ENCODE peak calls at places on chromosome 21, in six cellular contexts. One of them, this sample, is unnamed.

GRCh38 chr21:15293251-15293650 is 228.5 kb upstream of the NRIP1 start:
- DNase-seq in HCT116: peak
- DNase-seq in pons: no peak
- DNase-seq in A549: peak
- DNase-seq in cardiac septum: no peak
- DNase-seq in KG1: no peak
- DNase-seq in this sample: no peak

GRCh38 chr21:29991624-29992023 is 51.8 kb upstream of the GRIK1 start:
- DNase-seq in HCT116: no peak
- DNase-seq in pons: no peak
- DNase-seq in A549: no peak
- DNase-seq in cardiac septum: no peak
- DNase-seq in KG1: no peak
- DNase-seq in this sample: no peak

GRCh38 chr21:46459356-46460112 is 843 bp downstream of the DIP2A start:
- DNase-seq in HCT116: no peak
- DNase-seq in pons: no peak
- DNase-seq in A549: no peak
- DNase-seq in cardiac septum: no peak
- DNase-seq in KG1: no peak
- DNase-seq in this sample: peak

GRCh38 chr21:44368711-44369446 is 15.5 kb downstream of the TRPM2 start:
- DNase-seq in HCT116: no peak
- DNase-seq in pons: no peak
- DNase-seq in A549: no peak
- DNase-seq in cardiac septum: peak
- DNase-seq in KG1: no peak
- DNase-seq in this sample: peak

GRCh38 chr21:42352433-42353095 is 1.8 kb upstream of the TFF2 start:
- DNase-seq in HCT116: no peak
- DNase-seq in pons: no peak
- DNase-seq in A549: no peak
- DNase-seq in cardiac septum: no peak
- DNase-seq in KG1: no peak
- DNase-seq in this sample: no peak

GRCh38 chr21:27776925-27777553 is 810.2 kb upstream of the ADAMTS5 start:
- DNase-seq in HCT116: no peak
- DNase-seq in pons: no peak
- DNase-seq in A549: no peak
- DNase-seq in cardiac septum: no peak
- DNase-seq in KG1: no peak
- DNase-seq in this sample: no peak

GRCh38 chr21:38925923-38926322 is 120.2 kb downstream of the ETS2 start:
- DNase-seq in HCT116: no peak
- DNase-seq in pons: peak
- DNase-seq in A549: no peak
- DNase-seq in cardiac septum: peak
- DNase-seq in KG1: peak
- DNase-seq in this sample: no peak

GRCh38 chr21:42465008-42465878 is 30.8 kb downstream of the RSPH1 start:
- DNase-seq in HCT116: no peak
- DNase-seq in pons: no peak
- DNase-seq in A549: no peak
- DNase-seq in cardiac septum: peak
- DNase-seq in KG1: peak
- DNase-seq in this sample: no peak

GRCh38 chr21:42370894-42371654 is 4.7 kb upstream of the TFF1 start:
- DNase-seq in HCT116: no peak
- DNase-seq in pons: no peak
- DNase-seq in A549: no peak
- DNase-seq in cardiac septum: no peak
- DNase-seq in KG1: no peak
- DNase-seq in this sample: no peak

GRCh38 chr21:45992311-45993209 is 11.0 kb downstream of the COL6A1 start:
- DNase-seq in HCT116: no peak
- DNase-seq in pons: no peak
- DNase-seq in A549: no peak
- DNase-seq in cardiac septum: peak
- DNase-seq in KG1: no peak
- DNase-seq in this sample: no peak

GRCh38 chr21:39186676-39187075 is 3.4 kb upstream of the PSMG1 start:
- DNase-seq in HCT116: no peak
- DNase-seq in pons: no peak
- DNase-seq in A549: no peak
- DNase-seq in cardiac septum: no peak
- DNase-seq in KG1: no peak
- DNase-seq in this sample: no peak

GRCh38 chr21:42463861-42464515 is 32.0 kb downstream of the RSPH1 start:
- DNase-seq in HCT116: peak
- DNase-seq in pons: peak
- DNase-seq in A549: peak
- DNase-seq in cardiac septum: peak
- DNase-seq in KG1: peak
- DNase-seq in this sample: peak

GRCh38 chr21:25871566-25871965 is 136.8 kb downstream of the GABPA start:
- DNase-seq in HCT116: no peak
- DNase-seq in pons: no peak
- DNase-seq in A549: peak
- DNase-seq in cardiac septum: no peak
- DNase-seq in KG1: no peak
- DNase-seq in this sample: no peak

GRCh38 chr21:44454747-44455523 is at the start of gene LRRC3:
- DNase-seq in HCT116: peak
- DNase-seq in pons: no peak
- DNase-seq in A549: peak
- DNase-seq in cardiac septum: peak
- DNase-seq in KG1: no peak
- DNase-seq in this sample: peak

GRCh38 chr21:35528109-35529042 is 479.3 kb upstream of the RUNX1 start:
- DNase-seq in HCT116: no peak
- DNase-seq in pons: peak
- DNase-seq in A549: no peak
- DNase-seq in cardiac septum: peak
- DNase-seq in KG1: no peak
- DNase-seq in this sample: no peak

GRCh38 chr21:14982336-14982735 is 82.5 kb downstream of the NRIP1 start:
- DNase-seq in HCT116: no peak
- DNase-seq in pons: no peak
- DNase-seq in A549: no peak
- DNase-seq in cardiac septum: no peak
- DNase-seq in KG1: no peak
- DNase-seq in this sample: no peak

GRCh38 chr21:15742694-15743093 is 12.9 kb downstream of the USP25 start:
- DNase-seq in HCT116: no peak
- DNase-seq in pons: no peak
- DNase-seq in A549: no peak
- DNase-seq in cardiac septum: no peak
- DNase-seq in KG1: no peak
- DNase-seq in this sample: no peak

GRCh38 chr21:41583274-41583790 is 75.4 kb upstream of the TMPRSS2 start:
- DNase-seq in HCT116: no peak
- DNase-seq in pons: no peak
- DNase-seq in A549: peak
- DNase-seq in cardiac septum: no peak
- DNase-seq in KG1: no peak
- DNase-seq in this sample: no peak

This sample was measured in H1.